ENCODE peak calls at places on chromosomes 4 and X, in four cellular contexts. U, T, O and S are unnamed samples.
A peak's percentile ranks its signal among the peaks of the same experiment; 100 is the strongest.

GRCh38 chr4:71553605-71554004 is 214.8 kb downstream of the SLC4A4 start:
- DNase-seq in U (no peak), O (peak; percentile 56), T (no peak), S (peak; percentile 13)

GRCh38 chr4:57158221-57158620 is 48.0 kb upstream of the IGFBP7 start:
- DNase-seq in O (peak; percentile 36), T (no peak), U (no peak), S (no peak)

GRCh38 chr4:73257995-73258667 is 467 bp downstream of the ANKRD17 start:
- DNase-seq in U (no peak), O (peak; percentile 32), T (no peak), S (no peak)

GRCh38 chrX:103783971-103784370 is 7.3 kb downstream of the PLP1 start:
- DNase-seq in T (no peak), U (no peak), O (peak; percentile 24), S (no peak)

GRCh38 chr4:10204401-10205058 is 87.9 kb upstream of the WDR1 start:
- DNase-seq in O (peak; percentile 33), U (no peak), T (no peak), S (no peak)

GRCh38 chrX:108261541-108262218 is 170.1 kb downstream of the ATG4A start:
- DNase-seq in O (peak; percentile 88), T (no peak), U (no peak), S (no peak)

GRCh38 chr4:181650033-181650825 is 593.0 kb upstream of the TENM3 start:
- DNase-seq in U (no peak), T (no peak), O (no peak), S (no peak)

GRCh38 chr4:56186808-56187523 is 200.3 kb downstream of the AASDH start:
- DNase-seq in O (no peak), U (peak; percentile 35), T (peak; percentile 75), S (peak; percentile 44)

GRCh38 chrX:11792461-11793421 is 34.7 kb downstream of the MSL3 start:
- DNase-seq in T (no peak), O (no peak), U (no peak), S (no peak)

GRCh38 chr4:25030283-25031076 is at the start of gene LGI2:
- DNase-seq in O (no peak), T (peak; percentile 81), U (peak; percentile 81), S (peak; percentile 76)

GRCh38 chrX:132940727-132941162 is 17.7 kb downstream of the HS6ST2 start:
- DNase-seq in U (peak; percentile 14), O (no peak), T (no peak), S (peak; percentile 21)
- TF ChIP-seq CTCF in U (peak; percentile 50), O (peak; percentile 13), T (peak; percentile 75), S (peak; percentile 40)

GRCh38 chr4:7041246-7041645 is 1.9 kb upstream of the TADA2B start:
- DNase-seq in U (no peak), T (no peak), O (no peak), S (no peak)

GRCh38 chr4:7040760-7041159 is 2.4 kb upstream of the TADA2B start:
- DNase-seq in O (no peak), T (no peak), U (no peak), S (no peak)

GRCh38 chr4:7041851-7042696 is 1.1 kb upstream of the TADA2B start:
- DNase-seq in U (peak; percentile 65), O (no peak), T (peak; percentile 84), S (peak; percentile 14)

GRCh38 chr4:7034262-7035081 is 8.7 kb upstream of the TADA2B start:
- DNase-seq in U (no peak), T (no peak), O (peak; percentile 34), S (peak; percentile 19)

GRCh38 chr4:7037425-7037824 is 5.7 kb upstream of the TADA2B start:
- DNase-seq in O (no peak), U (no peak), T (no peak), S (no peak)
- TF ChIP-seq CTCF in O (no peak), U (no peak), T (peak; percentile 59), S (peak; percentile 12)

GRCh38 chrX:36961590-36961989 is 46.6 kb upstream of the FAM47C start:
- DNase-seq in T (peak; percentile 49), O (no peak), U (peak; percentile 6), S (peak; percentile 23)
- TF ChIP-seq CTCF in T (peak; percentile 59), O (no peak), U (peak; percentile 16), S (peak; percentile 54)

GRCh38 chrX:80556148-80556547 is 135.9 kb downstream of the TENT5D start:
- DNase-seq in U (no peak), O (no peak), T (peak; percentile 59), S (no peak)

DNA sequence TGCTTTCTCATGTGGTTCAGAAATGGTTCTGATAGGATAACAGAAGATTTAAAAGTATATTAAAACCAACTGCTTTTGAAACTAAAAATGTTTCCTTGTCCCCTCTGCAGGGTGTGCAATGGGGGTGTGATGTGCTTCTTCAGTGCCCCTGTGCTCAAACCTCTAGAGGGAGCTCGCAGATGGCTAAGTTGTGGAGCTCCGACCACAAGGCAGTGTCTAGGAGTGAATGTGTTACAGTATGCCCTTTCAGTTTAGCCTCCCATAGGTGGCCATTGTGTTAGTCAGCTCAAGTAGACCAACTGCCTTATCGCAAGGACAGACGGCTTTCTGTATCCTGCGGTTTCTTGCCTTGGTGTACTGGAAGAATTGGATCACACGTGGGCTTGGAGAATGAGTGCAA is 130.5 kb downstream of the TENT5D start:
- DNase-seq in U (no peak), T (peak; percentile 74), O (no peak), S (peak; percentile 40)
- TF ChIP-seq CTCF in U (no peak), T (no peak), O (no peak), S (peak; percentile 42)

DNA sequence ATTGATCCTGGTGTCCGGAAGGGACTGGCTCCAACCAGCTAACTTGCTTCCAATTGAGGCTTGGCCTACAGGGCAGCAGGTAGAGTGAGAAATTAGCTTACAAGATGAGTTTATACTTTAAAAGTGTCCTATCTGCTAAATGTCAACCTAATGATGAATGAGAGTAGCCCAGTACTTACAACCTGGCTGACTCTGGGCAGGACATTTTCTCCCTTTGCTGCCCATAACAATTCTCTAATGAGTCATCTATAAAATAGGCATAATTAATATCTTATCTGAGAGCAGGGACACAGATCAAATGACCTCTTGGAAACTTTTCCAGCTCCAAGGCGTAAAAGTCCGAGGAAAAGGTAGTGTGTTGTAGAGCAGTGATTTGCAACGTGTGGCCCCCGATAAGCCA is 398.4 kb upstream of the BOD1L1 start:
- DNase-seq in O (no peak), U (no peak), T (no peak), S (no peak)
- TF ChIP-seq CTCF in O (no peak), U (no peak), T (no peak), S (no peak)

DNA sequence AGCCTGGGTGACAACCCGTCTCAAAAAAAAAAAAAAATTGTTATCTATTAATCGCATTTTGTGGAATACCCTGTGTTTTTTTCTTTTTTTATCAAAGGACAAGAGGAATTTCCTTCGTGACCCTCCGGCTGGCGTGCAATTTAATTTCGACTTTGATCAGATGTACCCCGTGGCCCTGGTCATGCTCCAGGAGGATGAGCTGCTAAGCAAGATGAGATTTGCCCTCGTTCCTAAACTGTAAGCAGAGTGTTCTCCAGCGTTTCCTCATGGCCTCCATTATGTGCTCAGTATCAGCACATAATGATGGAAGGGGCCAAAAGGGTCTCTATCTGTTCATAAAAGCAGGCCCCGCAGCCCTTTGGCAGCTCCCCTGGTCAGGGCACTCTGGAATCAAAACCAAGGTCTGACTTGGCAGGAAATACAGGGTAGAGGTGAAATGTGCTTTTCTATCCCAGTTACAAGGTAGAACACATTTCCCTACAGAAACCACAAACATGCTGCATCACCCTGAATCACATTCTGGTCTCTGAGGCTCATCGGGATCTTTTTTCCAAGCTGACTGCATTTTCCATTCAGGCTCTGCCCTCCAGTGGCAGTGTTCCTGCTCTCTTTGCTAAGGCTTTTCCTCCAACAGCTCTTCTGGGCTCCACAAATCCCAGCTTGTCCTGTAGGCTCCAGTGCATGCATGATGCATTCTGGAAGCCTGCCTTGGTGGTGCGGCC is 24.4 kb downstream of the SYAP1 start:
- DNase-seq in U (no peak), O (peak; percentile 63), T (no peak), S (no peak)
- TF ChIP-seq CTCF in U (no peak), O (peak; percentile 24), T (peak; percentile 44), S (no peak)

GRCh38 chrX:119272882-119273806 is 37.1 kb downstream of the PGRMC1 start:
- DNase-seq in O (peak; percentile 51), T (peak; percentile 93), U (no peak), S (peak; percentile 34)
- TF ChIP-seq CTCF in O (peak; percentile 20), T (peak; percentile 73), U (no peak), S (no peak)

GRCh38 chrX:21705215-21705614 is 47.1 kb upstream of the KLHL34 start:
- DNase-seq in O (no peak), T (no peak), U (no peak), S (no peak)

GRCh38 chrX:21711848-21712197 is 46.1 kb downstream of the SMPX start:
- DNase-seq in O (no peak), U (no peak), T (no peak), S (no peak)

GRCh38 chrX:21711126-21711847 is 46.6 kb downstream of the SMPX start:
- DNase-seq in U (no peak), T (no peak), O (no peak), S (no peak)

GRCh38 chrX:21702725-21703228 is 44.6 kb upstream of the KLHL34 start:
- DNase-seq in U (no peak), O (no peak), T (no peak), S (no peak)

DNA sequence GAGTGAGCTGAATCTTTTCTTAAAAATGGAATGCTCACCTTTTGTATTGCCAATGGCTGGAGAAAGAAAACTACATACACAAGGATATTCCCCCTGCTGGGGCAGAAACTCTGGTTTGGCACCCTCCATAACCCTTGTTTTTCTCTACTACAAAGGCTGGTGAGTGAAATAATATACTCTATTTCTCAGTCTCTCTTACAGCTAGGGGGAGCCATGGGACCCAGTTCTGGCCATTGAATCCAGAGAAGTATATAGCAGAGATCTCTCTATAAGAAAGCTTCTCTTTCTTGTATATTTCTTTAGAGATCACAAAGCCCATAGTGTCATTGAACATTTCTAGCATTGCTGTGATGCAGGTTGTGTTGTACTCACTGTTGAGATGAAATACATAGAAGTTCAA is 49.8 kb downstream of the SMPX start:
- DNase-seq in T (no peak), O (peak; percentile 16), U (no peak), S (no peak)
- TF ChIP-seq CTCF in T (peak; percentile 76), O (peak; percentile 32), U (no peak), S (peak; percentile 30)